ENCODE peak calls at places on chromosomes 11 and 22, in four cellular contexts. K is lower lobe of right lung, O is B cell, U is dermis blood vessel endothelial cell. B is an unnamed sample.

GRCh38 chr22:20783844-20784723 is 10.2 kb downstream of the SERPIND1 start:
- DNase-seq in U (peak; percentile 88), K (no peak), O (peak; percentile 58), B (no peak)

GRCh38 chr11:25860677-25861445 is 471.1 kb upstream of the ANO3 start:
- DNase-seq in K (no peak), O (no peak), U (no peak), B (no peak)

GRCh38 chr11:36110698-36111410 is 167.0 kb downstream of the LDLRAD3 start:
- DNase-seq in K (no peak), O (no peak), U (no peak), B (no peak)

GRCh38 chr22:34808618-34809017 is 257.3 kb upstream of the ISX start:
- DNase-seq in U (no peak), K (no peak), O (no peak), B (no peak)

GRCh38 chr11:7186190-7186589 is 65.5 kb upstream of the SYT9 start:
- DNase-seq in K (no peak), O (no peak), U (no peak), B (no peak)

GRCh38 chr11:116730568-116730967 is 42.2 kb downstream of the BUD13 start:
- DNase-seq in K (no peak), O (no peak), U (no peak), B (peak; percentile 61)

GRCh38 chr11:18081551-18081950 is 24.3 kb downstream of the SAAL1 start:
- DNase-seq in U (peak; percentile 14), O (no peak), K (no peak), B (no peak)

GRCh38 chr11:15617126-15617525 is 502.4 kb downstream of the INSC start:
- DNase-seq in K (no peak), U (no peak), O (no peak), B (no peak)

GRCh38 chr22:36406721-36407120 is 19.0 kb upstream of the MYH9 start:
- DNase-seq in U (no peak), O (no peak), K (no peak), B (no peak)

GRCh38 chr22:19036523-19037273 is 85.5 kb downstream of the DGCR2 start:
- DNase-seq in U (peak; percentile 26), K (peak; percentile 38), O (no peak), B (no peak)

GRCh38 chr22:39290724-39291161 is 28.7 kb downstream of the RPL3 start:
- DNase-seq in K (no peak), U (peak; percentile 71), O (no peak), B (peak; percentile 89)

GRCh38 chr11:16081756-16082531 is 274.4 kb downstream of the SOX6 start:
- DNase-seq in O (no peak), U (no peak), K (no peak), B (no peak)

GRCh38 chr11:101880208-101880607 is 34.6 kb upstream of the CEP126 start:
- DNase-seq in U (peak; percentile 81), O (peak; percentile 31), K (no peak), B (no peak)

GRCh38 chr22:36220457-36220921 is 18.8 kb downstream of the APOL2 start:
- DNase-seq in K (no peak), U (peak; percentile 48), O (no peak), B (peak; percentile 26)

GRCh38 chr22:48785792-48786678 is 1041.6 kb downstream of the BRD1 start:
- DNase-seq in U (no peak), K (no peak), O (no peak), B (no peak)

GRCh38 chr11:130213143-130213978 is 53.8 kb downstream of the ST14 start:
- DNase-seq in K (peak; percentile 80), O (peak; percentile 87), U (peak; percentile 62), B (peak; percentile 83)

GRCh38 chr11:830295-831131 is 2.2 kb upstream of the CD151 start:
- DNase-seq in O (peak; percentile 81), K (peak; percentile 87), U (peak; percentile 82), B (peak; percentile 90)

GRCh38 chr11:60914620-60915249 is 777 bp downstream of the TMEM109 start:
- DNase-seq in U (peak; percentile 54), K (no peak), O (peak; percentile 60), B (no peak)

GRCh38 chr11:875769-876301 is 33.2 kb downstream of the TSPAN4 start:
- DNase-seq in O (no peak), K (no peak), U (no peak), B (no peak)

GRCh38 chr11:78664606-78665005 is 89.9 kb upstream of the NARS2 start:
- DNase-seq in K (no peak), U (no peak), O (no peak), B (no peak)

GRCh38 chr22:29306830-29307657 is 594 bp downstream of the GAS2L1 start:
- DNase-seq in O (no peak), U (peak; percentile 80), K (peak; percentile 86), B (peak; percentile 91)

GRCh38 chr11:13391217-13391616 is 71.8 kb downstream of the BTBD10 start:
- DNase-seq in O (no peak), U (no peak), K (no peak), B (no peak)

GRCh38 chr11:107732327-107733051 is 20.6 kb upstream of the SLN start:
- DNase-seq in O (no peak), K (no peak), U (no peak), B (no peak)

GRCh38 chr11:1196516-1197391 is 26.1 kb upstream of the MUC5B start:
- DNase-seq in O (no peak), U (no peak), K (peak; percentile 36), B (peak; percentile 37)

GRCh38 chr11:100578966-100579365 is 108.1 kb upstream of the ARHGAP42 start:
- DNase-seq in O (no peak), K (no peak), U (no peak), B (no peak)

GRCh38 chr11:41245184-41245583 is 214.3 kb downstream of the LRRC4C start:
- DNase-seq in O (no peak), U (no peak), K (no peak), B (peak; percentile 26)

GRCh38 chr22:27391092-27391770 is 410.3 kb downstream of the MN1 start:
- DNase-seq in K (no peak), O (no peak), U (no peak), B (peak; percentile 82)

GRCh38 chr11:8566613-8567210 is 27.3 kb downstream of the STK33 start:
- DNase-seq in U (peak; percentile 58), K (no peak), O (peak; percentile 59), B (no peak)

GRCh38 chr22:49303781-49304461 is 523.8 kb downstream of the BRD1 start:
- DNase-seq in U (no peak), K (no peak), O (no peak), B (peak; percentile 24)

GRCh38 chr11:120316880-120317688 is 8.0 kb upstream of the TLCD5 start:
- DNase-seq in O (no peak), K (peak; percentile 84), U (no peak), B (peak; percentile 75)

GRCh38 chr11:64935634-64936081 is at the start of gene GPHA2:
- DNase-seq in O (no peak), U (no peak), K (no peak), B (no peak)

GRCh38 chr22:19810381-19811141 is 44.1 kb downstream of the GNB1L start:
- DNase-seq in U (peak; percentile 9), O (no peak), K (peak; percentile 36), B (no peak)

GRCh38 chr11:65720237-65720934 is at the start of gene RNASEH2C:
- DNase-seq in K (peak; percentile 92), U (peak; percentile 90), O (peak; percentile 87), B (peak; percentile 92)